ENCODE peak calls at places on chromosome 9, in five cellular contexts. H is foreskin keratinocyte; P is IMR-90; K is CD8-positive, alpha-beta T cell; B is GM12865. M is an unnamed sample.

GRCh38 chr9:87551692-87552303 is 54.1 kb downstream of the DAPK1 start:
- DNase-seq in H (no peak), P (no peak), K (no peak), B (no peak), M (no peak)

GRCh38 chr9:96674914-96675538 is 19.9 kb upstream of the PRXL2C start:
- DNase-seq in H (peak), P (peak), K (no peak), B (no peak), M (peak)

GRCh38 chr9:37026936-37027581 is 7.0 kb downstream of the PAX5 start:
- DNase-seq in H (no peak), P (no peak), K (no peak), B (peak), M (no peak)

GRCh38 chr9:134225186-134225585 is 60.8 kb upstream of the RNU6ATAC start:
- DNase-seq in H (no peak), P (no peak), K (no peak), B (no peak), M (no peak)

GRCh38 chr9:32533816-32534215 is 7.8 kb upstream of the RIGI start:
- DNase-seq in H (no peak), P (no peak), K (no peak), B (no peak), M (no peak)

GRCh38 chr9:8825600-8826147 is 1026.1 kb upstream of the DMAC1 start:
- DNase-seq in H (no peak), P (no peak), K (no peak), B (no peak), M (no peak)

GRCh38 chr9:35367451-35367850 is 122.5 kb upstream of the RUSC2 start:
- DNase-seq in H (peak), P (peak), K (no peak), B (no peak), M (peak)

GRCh38 chr9:119556129-119556875 is 187.1 kb upstream of the BRINP1 start:
- DNase-seq in H (peak), P (peak), K (peak), B (peak), M (peak)

GRCh38 chr9:110880123-110880522 is 158.1 kb downstream of the LPAR1 start:
- DNase-seq in H (no peak), P (peak), K (no peak), B (no peak), M (no peak)

GRCh38 chr9:86734762-86735161 is 212.5 kb downstream of the GAS1 start:
- DNase-seq in H (peak), P (peak), K (no peak), B (no peak), M (no peak)

GRCh38 chr9:71333311-71333710 is 211.9 kb upstream of the TRPM3 start:
- DNase-seq in H (no peak), P (no peak), K (no peak), B (no peak), M (no peak)

GRCh38 chr9:111056554-111056953 is 18.3 kb upstream of the LPAR1 start:
- DNase-seq in H (no peak), P (peak), K (no peak), B (no peak), M (no peak)

GRCh38 chr9:77450093-77450475 is 198.0 kb downstream of the GNA14 start:
- DNase-seq in H (no peak), P (no peak), K (no peak), B (no peak), M (no peak)

GRCh38 chr9:110041452-110041851 is 166.5 kb downstream of the C9orf152 start:
- DNase-seq in H (no peak), P (no peak), K (no peak), B (no peak), M (no peak)

GRCh38 chr9:89880161-89880560 is 275.3 kb downstream of the GADD45G start:
- DNase-seq in H (no peak), P (no peak), K (no peak), B (no peak), M (no peak)

GRCh38 chr9:120733190-120733589 is 18.9 kb upstream of the MEGF9 start:
- DNase-seq in H (no peak), P (peak), K (no peak), B (no peak), M (no peak)

GRCh38 chr9:13445123-13445522 is 165.6 kb upstream of the MPDZ start:
- DNase-seq in H (no peak), P (no peak), K (no peak), B (no peak), M (no peak)

GRCh38 chr9:21677834-21678233 is 124.6 kb upstream of the MTAP start:
- DNase-seq in H (peak), P (peak), K (no peak), B (no peak), M (peak)

GRCh38 chr9:77587036-77587435 is 61.1 kb downstream of the GNA14 start:
- DNase-seq in H (no peak), P (no peak), K (no peak), B (no peak), M (no peak)

DNA sequence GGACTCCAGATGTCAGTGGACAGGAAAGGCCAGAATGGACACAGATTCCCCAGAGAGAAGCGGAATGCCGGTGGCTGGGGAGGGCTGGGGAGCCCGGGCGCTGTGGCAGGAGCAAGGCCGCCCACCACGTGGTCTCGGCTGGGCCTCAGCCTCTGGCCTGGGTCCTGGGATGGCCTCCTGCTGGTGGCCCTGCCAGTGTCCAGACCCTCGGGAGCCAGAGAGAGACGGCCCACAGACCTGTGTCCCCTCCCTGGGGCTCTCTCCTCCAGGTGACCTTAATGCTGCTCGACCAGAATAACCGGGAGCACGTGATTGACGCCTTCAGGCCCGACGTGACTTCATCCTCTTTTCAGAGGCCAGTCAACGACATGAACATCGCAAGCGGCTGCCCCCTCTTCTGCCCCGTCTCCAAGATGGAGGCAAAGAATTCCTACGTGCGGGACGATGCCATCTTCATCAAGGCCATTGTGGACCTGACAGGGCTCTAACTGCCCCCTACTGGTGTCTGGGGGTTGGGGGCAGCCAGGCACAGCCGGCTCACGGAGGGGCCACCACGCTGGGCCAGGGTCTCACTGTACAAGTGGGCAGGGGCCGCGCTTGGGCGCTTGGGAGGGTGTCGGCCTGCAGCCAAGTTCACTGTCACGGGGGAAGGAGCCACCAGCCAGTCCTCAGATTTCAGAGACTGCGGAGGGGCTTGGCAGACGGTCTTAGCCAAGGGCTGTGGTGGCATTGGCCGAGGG is 19.0 kb downstream of the FBXW5 start:
- DNase-seq in H (no peak), P (no peak), K (no peak), B (no peak), M (no peak)
- TF ChIP-seq CTCF in H (no peak), P (no peak), K (no peak), B (no peak), M (no peak)

GRCh38 chr9:93622725-93623124 is 46.3 kb downstream of the PHF2 start:
- DNase-seq in H (no peak), P (no peak), K (no peak), B (no peak), M (no peak)

GRCh38 chr9:93619272-93619775 is 42.9 kb downstream of the PHF2 start:
- DNase-seq in H (no peak), P (no peak), K (no peak), B (no peak), M (no peak)

GRCh38 chr9:93621922-93622321 is 45.5 kb downstream of the PHF2 start:
- DNase-seq in H (no peak), P (no peak), K (no peak), B (no peak), M (no peak)

GRCh38 chr9:93620881-93621820 is 44.8 kb downstream of the PHF2 start:
- DNase-seq in H (no peak), P (no peak), K (no peak), B (no peak), M (no peak)

DNA sequence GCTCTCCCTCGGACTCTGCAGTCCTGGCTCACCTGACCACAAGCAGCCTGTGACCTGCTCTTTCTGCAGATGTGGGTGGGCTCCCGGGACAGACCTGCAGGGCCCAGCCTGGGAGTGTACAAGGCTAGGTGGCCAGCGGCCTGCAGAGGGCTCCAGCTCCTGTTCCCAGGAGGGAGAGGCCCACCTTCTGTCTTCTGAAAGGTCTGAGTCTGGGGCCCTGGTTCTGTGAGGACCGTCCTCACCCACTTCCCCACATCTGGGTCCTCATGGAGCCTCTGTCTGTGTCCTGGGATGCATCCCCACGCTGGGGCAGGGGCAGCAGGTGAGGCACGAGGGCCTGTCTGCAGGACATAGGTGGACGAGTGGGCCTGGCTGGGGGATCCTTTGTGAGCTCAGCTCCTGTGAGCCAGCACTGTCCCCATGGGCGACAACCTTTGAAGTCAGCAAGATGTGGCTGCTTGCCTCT is 43.7 kb downstream of the PHF2 start:
- DNase-seq in H (no peak), P (no peak), K (no peak), B (no peak), M (no peak)
- TF ChIP-seq CTCF in H (no peak), P (no peak), K (no peak), B (no peak), M (no peak)

DNA sequence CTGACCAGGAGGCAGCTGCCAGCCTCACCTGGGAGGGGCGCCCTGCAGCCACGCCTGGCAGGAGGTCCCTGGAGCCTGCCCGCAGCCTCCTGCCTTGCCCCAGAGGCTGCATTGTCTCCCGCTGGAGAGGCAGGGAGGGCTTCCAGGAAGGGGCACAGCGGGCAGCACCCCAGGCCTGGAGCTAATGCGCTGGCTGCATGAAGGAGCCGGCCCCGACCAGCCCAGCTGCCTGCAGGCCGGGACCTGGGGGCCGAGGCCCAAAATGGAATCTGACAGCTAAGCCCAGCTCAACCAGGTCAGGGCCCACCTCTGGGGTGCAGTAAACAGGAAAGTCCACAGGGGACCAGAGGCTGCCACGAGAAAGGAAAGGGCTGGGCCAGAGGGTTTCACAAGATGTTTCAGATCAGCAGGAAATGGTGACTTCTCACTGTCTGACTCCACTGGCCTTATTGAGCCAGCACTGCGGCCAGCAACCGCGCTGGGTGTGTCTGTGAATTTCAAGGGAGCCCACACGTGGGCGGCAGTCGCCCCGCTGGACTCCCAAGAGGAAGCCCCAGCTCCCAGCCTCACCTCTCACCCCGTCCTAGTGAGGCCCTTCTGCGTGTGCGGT is 18.6 kb upstream of the NOTCH1 start:
- DNase-seq in H (no peak), P (peak), K (no peak), B (peak), M (no peak)
- TF ChIP-seq CTCF in H (peak), P (peak), K (no peak), B (peak), M (no peak)

DNA sequence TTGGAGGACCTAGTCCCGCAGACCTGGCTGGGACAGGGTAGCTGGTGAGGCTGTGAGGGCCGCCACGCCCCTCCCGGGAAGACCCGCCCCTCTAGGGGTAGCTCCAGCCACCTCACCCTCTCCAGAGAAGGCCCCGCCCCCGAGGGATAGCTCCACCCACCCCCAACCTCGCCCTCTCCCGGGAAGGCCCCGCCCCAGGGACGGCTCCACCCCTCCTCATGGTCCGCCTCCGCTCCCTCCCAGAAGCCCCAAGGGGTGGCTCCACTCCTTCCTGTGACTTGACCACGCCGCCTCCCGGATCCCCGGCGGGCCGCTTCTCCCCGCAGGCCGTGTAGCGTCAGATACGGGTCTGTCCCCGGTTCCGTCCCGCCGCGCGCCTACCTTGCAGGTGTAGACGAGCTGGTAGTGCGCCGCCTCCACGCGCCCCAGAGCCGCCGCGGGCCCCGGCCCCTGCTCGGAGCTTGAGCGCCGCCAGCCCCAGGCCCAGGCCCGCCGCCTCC is 388 bp downstream of the DNLZ start:
- DNase-seq in H (peak), P (peak), K (peak), B (peak), M (peak)
- TF ChIP-seq CTCF in H (no peak), P (no peak), K (no peak), B (no peak), M (no peak)

DNA sequence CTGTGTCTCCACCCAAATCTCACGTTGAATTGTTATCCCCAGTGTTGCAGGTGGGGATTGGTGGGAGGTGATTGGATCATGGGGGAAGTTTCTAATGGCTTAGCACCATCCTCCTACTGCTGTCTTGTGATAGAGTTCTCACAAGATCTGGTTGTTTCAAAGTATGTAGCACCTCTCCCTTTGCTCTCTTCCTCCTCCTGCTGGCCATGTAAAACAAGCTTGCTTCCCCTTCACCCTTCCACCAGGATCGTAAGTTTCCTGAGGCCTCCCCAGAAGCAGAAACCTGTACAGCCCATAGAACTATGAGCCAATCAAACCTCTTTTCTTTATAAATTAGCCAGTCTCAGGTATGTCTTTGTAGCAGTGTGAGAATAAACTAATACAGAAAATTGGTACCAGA is 214.7 kb upstream of the C9orf72 start:
- DNase-seq in H (no peak), P (no peak), K (no peak), B (no peak), M (no peak)
- TF ChIP-seq CTCF in H (peak), P (no peak), K (no peak), B (no peak), M (no peak)

DNA sequence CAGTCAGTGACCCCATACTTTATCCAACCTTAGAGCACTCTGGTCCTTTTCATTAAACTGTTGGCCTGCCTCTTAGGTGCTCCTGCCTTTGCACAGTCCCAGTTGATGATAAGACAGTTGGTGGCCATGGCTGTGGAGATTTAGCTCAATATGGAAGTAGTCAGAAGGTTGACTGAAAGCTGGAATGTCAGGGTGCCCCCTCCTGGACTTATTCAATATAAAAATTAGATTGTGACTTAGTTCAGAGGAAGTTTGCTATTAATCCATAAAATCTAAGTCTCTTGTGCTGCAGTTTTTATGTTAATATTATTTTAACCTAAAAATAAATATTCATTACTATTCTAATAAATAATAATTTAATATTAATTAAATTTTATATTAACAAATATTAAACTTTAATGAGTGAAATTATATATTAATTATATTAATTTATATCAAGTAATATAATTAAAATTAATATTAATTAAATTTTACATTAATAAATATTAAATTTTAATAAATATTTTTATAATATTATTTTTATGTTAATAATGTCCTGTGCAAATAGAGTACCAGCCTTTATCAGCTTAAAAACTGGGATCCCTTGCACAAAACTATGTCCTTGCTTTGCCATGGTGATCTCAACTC is 77.7 kb upstream of the ADAMTSL1 start:
- DNase-seq in H (no peak), P (peak), K (no peak), B (peak), M (no peak)
- TF ChIP-seq CTCF in H (peak), P (peak), K (no peak), B (no peak), M (no peak)

DNA sequence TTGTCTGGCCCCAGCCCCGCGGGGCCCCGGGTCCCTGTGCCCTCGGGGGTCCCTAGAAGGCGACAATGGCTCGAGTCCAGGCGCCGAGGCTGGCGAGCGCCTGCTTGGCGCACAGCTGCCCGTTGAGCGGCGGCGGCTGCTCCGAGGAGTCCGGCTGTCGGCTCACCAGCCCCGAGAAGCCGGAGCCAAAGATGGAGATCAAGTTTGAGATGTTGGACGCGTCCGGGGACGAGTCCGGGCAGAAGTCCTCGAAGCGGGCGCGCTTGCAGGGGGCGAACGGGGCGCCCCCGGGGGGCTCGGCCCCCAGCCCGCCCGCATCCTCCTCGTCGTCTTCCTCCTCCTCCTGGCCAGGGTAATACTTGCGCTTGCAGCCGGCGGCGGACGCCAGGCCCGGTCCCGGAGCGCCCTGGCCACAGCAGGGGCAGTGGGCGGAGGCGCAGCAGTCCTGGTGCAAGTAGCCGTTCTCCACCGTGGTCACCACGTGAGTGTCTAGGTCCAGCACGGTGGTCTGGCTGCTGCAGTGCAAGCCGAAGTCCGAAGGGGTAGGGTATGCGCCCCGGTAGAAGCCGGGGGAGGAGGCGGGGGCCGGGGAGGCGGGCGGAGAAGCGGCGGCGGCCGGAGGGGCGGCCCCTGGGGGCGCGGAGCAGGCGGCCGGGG is 1.1 kb downstream of the IER5L start:
- DNase-seq in H (peak), P (peak), K (no peak), B (peak), M (peak)
- TF ChIP-seq CTCF in H (no peak), P (no peak), K (no peak), B (no peak), M (no peak)

DNA sequence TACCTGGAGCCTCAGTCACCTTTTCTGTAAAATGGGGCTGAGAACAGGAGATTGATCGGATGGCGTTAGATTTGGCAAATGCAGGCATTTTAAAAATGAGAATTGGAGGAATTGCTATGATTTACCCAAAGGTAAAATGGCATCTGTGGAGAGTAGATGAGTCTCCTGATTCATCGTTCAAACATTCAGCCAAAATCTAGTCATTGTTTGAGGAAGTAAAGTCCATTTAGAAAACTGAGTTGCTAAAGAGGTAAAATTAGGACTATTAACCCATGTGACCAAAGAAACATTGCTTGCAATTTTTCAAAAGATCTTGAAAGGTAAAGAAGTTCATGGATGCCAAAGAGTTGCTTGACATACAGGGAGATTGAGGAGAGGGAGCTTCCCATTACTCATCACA is 69.7 kb downstream of the ZNF462 start:
- DNase-seq in H (no peak), P (no peak), K (no peak), B (no peak), M (no peak)
- TF ChIP-seq CTCF in H (no peak), P (no peak), K (no peak), B (no peak), M (no peak)

DNA sequence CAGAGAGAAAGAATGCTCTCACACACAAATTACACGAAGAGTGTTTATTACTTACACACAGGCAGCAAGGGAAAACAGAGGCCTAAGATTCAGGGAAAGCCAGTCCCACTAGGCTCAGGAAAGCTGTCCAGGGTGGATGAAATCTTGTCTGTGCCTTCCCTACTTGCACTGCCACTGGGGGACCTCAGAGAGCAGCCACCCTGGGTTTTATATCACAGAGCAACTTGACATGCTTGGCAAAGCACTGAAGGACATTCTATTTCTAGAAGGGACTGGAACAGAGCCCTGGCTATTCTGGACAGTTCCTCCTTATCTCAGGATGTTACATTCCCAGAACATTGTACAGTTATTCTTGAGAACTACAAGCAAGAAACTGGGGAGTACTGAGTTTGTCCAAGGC is 7.5 kb upstream of the PRSS3 start:
- DNase-seq in H (no peak), P (no peak), K (no peak), B (no peak), M (no peak)
- TF ChIP-seq CTCF in H (no peak), P (no peak), K (no peak), B (no peak), M (no peak)

M was measured in RWPE1.